ENCODE peak calls at places on chromosomes 13 and 19, in six cellular contexts. T is psoas muscle, Q is AG04450, N is neural crest cell, K is breast epithelium, D is ascending aorta. F is an unnamed sample.

GRCh38 chr19:48968179-48968661 is 3.1 kb downstream of the FTL start:
- DNase-seq in N (no peak), T (no peak), K (no peak), D (no peak), Q (no peak), F (no peak)

GRCh38 chr19:5424192-5424973 is 30.8 kb upstream of the ZNRF4 start:
- DNase-seq in D (no peak), K (no peak), N (no peak), Q (no peak), T (no peak), F (no peak)

GRCh38 chr19:32800757-32801156 is 68.8 kb downstream of the SLC7A9 start:
- DNase-seq in K (no peak), T (no peak), N (no peak), D (no peak), Q (no peak), F (no peak)

GRCh38 chr13:85597790-85598500 is 201.3 kb downstream of the SLITRK6 start:
- DNase-seq in N (no peak), Q (peak), T (no peak), K (no peak), D (no peak), F (no peak)

GRCh38 chr13:28320884-28321574 is 173.9 kb downstream of the FLT1 start:
- DNase-seq in Q (peak), N (no peak), D (no peak), K (no peak), T (no peak), F (no peak)

GRCh38 chr13:87754097-87754496 is 82.9 kb downstream of the SLITRK5 start:
- DNase-seq in T (no peak), K (no peak), D (no peak), Q (no peak), N (no peak), F (no peak)

GRCh38 chr19:41175825-41176734 is 16.9 kb upstream of the CYP2S1 start:
- DNase-seq in N (peak), K (no peak), T (no peak), Q (peak), D (peak), F (no peak)

GRCh38 chr19:35757231-35757748 is 461 bp upstream of the HSPB6 start:
- DNase-seq in T (peak), N (no peak), Q (peak), K (no peak), D (peak), F (no peak)

GRCh38 chr19:16293133-16294085 is 31.2 kb upstream of the KLF2 start:
- DNase-seq in T (peak), Q (peak), K (peak), D (peak), N (no peak), F (no peak)

GRCh38 chr19:52703917-52704316 is 30.9 kb downstream of the ZNF611 start:
- DNase-seq in T (no peak), D (no peak), K (no peak), Q (no peak), N (no peak), F (no peak)

GRCh38 chr19:32708457-32708856 is 11.1 kb upstream of the TDRD12 start:
- DNase-seq in D (no peak), T (no peak), Q (no peak), N (no peak), K (no peak), F (no peak)

GRCh38 chr13:47959468-47960088 is 41.5 kb downstream of the SUCLA2 start:
- DNase-seq in D (no peak), N (no peak), K (no peak), Q (no peak), T (no peak), F (no peak)

GRCh38 chr19:16034180-16034579 is 42.1 kb upstream of the TPM4 start:
- DNase-seq in N (no peak), D (no peak), Q (no peak), K (no peak), T (no peak), F (no peak)

GRCh38 chr19:485122-485521 is 11.2 kb upstream of the MADCAM1 start:
- DNase-seq in Q (no peak), K (no peak), N (no peak), T (no peak), D (no peak), F (no peak)

GRCh38 chr13:66775196-66775595 is 454.9 kb downstream of the PCDH9 start:
- DNase-seq in T (no peak), K (no peak), Q (no peak), N (no peak), D (no peak), F (no peak)

GRCh38 chr19:17332677-17333581 is 1.7 kb downstream of the ANO8 start:
- DNase-seq in N (no peak), D (no peak), K (no peak), Q (no peak), T (no peak), F (peak)

GRCh38 chr19:9348671-9349070 is 14.1 kb upstream of the ZNF177 start:
- DNase-seq in T (no peak), D (no peak), N (no peak), Q (no peak), K (no peak), F (no peak)

GRCh38 chr19:46849610-46850009 is 1.0 kb downstream of the AP2S1 start:
- DNase-seq in D (no peak), T (no peak), Q (no peak), K (peak), N (no peak), F (no peak)

GRCh38 chr13:81283561-81283960 is 942.6 kb upstream of the SPRY2 start:
- DNase-seq in T (no peak), K (no peak), Q (no peak), D (no peak), N (no peak), F (no peak)

GRCh38 chr13:111534646-111535461 is 214.4 kb downstream of the TEX29 start:
- DNase-seq in K (no peak), N (no peak), T (no peak), D (no peak), Q (no peak), F (no peak)

GRCh38 chr19:42116308-42117075 is 15.8 kb downstream of the POU2F2 start:
- DNase-seq in N (no peak), D (no peak), T (no peak), Q (no peak), K (no peak), F (no peak)

DNA sequence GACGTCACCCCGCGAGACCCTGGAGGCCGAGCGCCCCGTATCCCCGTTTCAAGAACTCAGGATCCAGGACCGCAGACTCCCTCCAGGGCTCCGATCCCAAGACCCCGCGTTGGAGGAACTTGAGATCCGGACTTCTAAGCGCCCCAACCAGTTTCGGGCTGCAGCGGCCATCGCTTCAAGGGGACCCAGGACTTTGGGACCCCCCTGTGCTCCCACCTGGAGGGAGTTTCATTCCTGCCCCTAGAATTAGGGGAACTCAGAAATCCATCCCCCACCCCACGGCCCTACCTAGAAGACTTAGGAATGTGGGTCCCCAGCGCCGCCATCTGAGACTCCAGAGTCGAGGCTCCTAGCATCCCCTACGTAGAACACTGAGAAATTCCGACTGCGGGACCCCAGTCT is 399 bp downstream of the PLEKHG2 start:
- DNase-seq in T (no peak), Q (no peak), D (no peak), N (no peak), K (no peak), F (no peak)
- TF ChIP-seq CTCF in T (peak), Q (no peak), D (no peak), N (peak), K (peak), F (no peak)

DNA sequence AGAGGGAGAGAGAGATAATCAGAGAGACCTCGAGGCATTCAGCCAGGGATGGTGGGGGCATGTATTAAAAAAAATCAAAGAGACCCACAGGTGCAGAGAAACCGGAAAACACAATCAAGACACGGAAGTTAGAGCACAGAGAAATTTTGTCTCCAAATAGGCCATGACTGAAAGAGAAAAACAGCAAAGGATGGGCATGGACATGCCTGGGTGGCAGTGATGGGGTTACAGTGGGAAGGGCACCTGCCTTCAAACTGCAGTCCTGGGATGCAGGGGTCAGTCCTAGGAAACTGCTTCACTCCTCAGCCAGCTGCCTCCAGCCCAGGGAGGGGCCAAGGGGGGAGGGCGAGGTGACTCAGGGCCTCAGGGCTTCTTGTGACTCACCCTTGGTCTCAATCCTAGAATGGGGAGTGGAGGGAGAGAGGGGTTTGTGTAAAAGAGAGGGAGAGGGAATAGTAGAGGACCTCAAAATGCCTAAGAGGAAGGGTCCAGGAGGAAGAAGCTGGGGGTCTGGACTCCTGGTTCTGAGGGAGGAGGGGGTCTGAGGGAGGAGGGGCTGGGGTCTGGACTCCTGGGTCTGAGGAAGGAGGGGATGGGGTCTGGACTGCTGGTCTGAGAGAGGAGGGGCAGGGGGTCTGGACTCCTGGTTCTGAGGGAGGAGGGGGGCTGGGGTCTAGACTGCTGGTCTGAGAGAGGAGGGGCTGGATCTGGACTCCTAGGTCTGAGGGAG is 3.6 kb upstream of the KCNN4 start:
- DNase-seq in D (no peak), K (no peak), T (peak), Q (peak), N (no peak), F (peak)
- TF ChIP-seq CTCF in D (no peak), K (no peak), T (no peak), Q (no peak), N (no peak), F (no peak)

DNA sequence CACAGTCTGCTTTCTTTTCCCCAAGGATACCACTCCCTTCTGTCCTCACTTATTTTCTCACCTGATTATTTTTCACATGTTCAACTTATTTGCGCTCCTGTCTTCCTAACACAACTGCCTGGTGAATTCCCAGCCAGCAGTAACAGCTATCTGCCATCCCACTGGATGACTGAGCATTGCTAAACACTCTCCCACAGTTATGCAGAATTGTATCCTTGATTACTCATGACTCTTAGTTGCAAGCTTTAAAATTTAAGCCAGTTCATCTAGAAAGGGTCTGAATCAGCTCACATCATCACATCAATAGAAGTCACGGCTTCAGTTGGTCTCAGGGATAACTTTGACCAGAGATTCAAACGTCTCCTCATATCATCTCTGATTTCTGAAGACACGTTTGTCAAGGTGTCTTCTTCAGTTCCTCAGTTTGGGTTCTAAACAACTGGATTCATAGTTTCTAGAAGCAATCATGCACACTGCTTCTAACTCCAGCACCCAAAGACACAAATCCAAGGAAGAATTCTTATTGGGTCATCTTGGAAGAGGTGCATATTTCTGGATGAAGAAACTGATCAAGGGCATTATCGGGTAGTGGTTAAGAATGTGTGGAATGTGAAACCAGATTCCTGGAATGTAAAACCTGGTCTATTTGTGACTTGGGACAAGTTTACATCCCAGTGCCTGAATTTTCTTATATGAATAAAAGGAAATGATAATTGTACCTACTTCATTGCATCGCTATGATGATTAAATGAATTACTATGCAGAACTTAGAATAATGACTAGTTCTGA is 13.9 kb upstream of the DACH1 start:
- DNase-seq in D (no peak), T (no peak), N (no peak), K (no peak), Q (no peak), F (no peak)
- TF ChIP-seq CTCF in D (no peak), T (no peak), N (no peak), K (no peak), Q (no peak), F (no peak)

GRCh38 chr13:41650706-41651105 is 193.4 kb downstream of the RGCC start:
- DNase-seq in T (no peak), D (no peak), K (no peak), N (no peak), Q (no peak), F (no peak)

GRCh38 chr13:41651413-41652068 is 194.2 kb downstream of the RGCC start:
- DNase-seq in N (no peak), Q (no peak), K (no peak), T (no peak), D (no peak), F (no peak)

GRCh38 chr13:41652735-41653361 is 195.5 kb downstream of the RGCC start:
- DNase-seq in D (no peak), Q (peak), T (no peak), K (no peak), N (peak), F (peak)

GRCh38 chr13:41648314-41648935 is 191.1 kb downstream of the RGCC start:
- DNase-seq in T (no peak), Q (peak), D (no peak), N (no peak), K (no peak), F (no peak)

DNA sequence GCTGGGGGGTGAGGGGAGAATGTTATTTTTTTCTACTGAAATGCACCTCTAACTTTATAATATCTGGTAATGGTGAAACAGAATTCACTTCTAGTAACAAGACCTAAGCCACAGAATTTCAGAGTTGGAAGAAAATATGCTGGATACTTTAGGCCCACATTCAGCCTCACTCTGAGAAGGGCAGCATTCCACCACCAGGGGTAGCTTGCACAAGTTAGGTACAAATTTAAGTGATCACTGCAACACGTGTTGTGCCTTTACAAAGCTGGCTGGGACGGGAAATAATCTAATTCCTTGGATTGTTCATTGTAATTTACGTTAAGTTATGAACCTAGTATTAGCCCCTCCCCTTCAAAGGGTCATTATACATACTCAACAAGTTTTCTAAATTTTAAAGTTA is 192.3 kb downstream of the RGCC start:
- DNase-seq in D (no peak), N (no peak), T (no peak), Q (no peak), K (no peak), F (no peak)
- TF ChIP-seq CTCF in D (peak), N (peak), T (peak), Q (peak), K (no peak), F (no peak)

F was measured in GM13977.